ENCODE peak calls at places on chromosomes 12 and 14, in five cellular contexts. K is fibroblast of lung, R is astrocyte of the cerebellum, B is cardiac fibroblast, T is psoas muscle. A is an unnamed sample.

GRCh38 chr14:70886421-70887206 is 20.6 kb upstream of the PCNX1 start:
- DNase-seq in K (no peak), R (no peak), B (no peak), T (no peak), A (no peak)

GRCh38 chr12:63862187-63863107 is 17.9 kb downstream of the SRGAP1 start:
- DNase-seq in K (no peak), R (no peak), B (peak; percentile 26), T (no peak), A (no peak)

GRCh38 chr14:49959822-49960408 is 67.0 kb downstream of the ARF6 start:
- DNase-seq in K (no peak), R (no peak), B (no peak), T (no peak), A (no peak)

GRCh38 chr12:56021882-56022497 is 1.1 kb downstream of the IKZF4 start:
- DNase-seq in K (peak; percentile 22), R (no peak), B (no peak), T (no peak), A (no peak)

GRCh38 chr14:77151918-77152588 is 10.5 kb upstream of the ZDHHC22 start:
- DNase-seq in K (peak; percentile 42), R (no peak), B (peak; percentile 50), T (no peak), A (peak; percentile 29)

GRCh38 chr12:68175566-68176033 is 16.1 kb upstream of the IFNG start:
- DNase-seq in K (no peak), R (no peak), B (no peak), T (no peak), A (no peak)

GRCh38 chr14:99185436-99186068 is 86.4 kb downstream of the BCL11B start:
- DNase-seq in K (no peak), R (no peak), B (no peak), T (no peak), A (no peak)

GRCh38 chr12:88553941-88554658 is 26.2 kb downstream of the KITLG start:
- DNase-seq in K (peak; percentile 90), R (peak; percentile 70), B (peak; percentile 96), T (no peak), A (peak; percentile 96)

GRCh38 chr14:22598099-22598895 is at the start of gene ABHD4:
- DNase-seq in K (peak; percentile 68), R (no peak), B (peak; percentile 74), T (peak; percentile 92), A (peak; percentile 72)

GRCh38 chr12:22858849-22859569 is 234.0 kb downstream of the ETNK1 start:
- DNase-seq in K (peak; percentile 76), R (peak; percentile 28), B (peak; percentile 57), T (no peak), A (peak; percentile 28)

GRCh38 chr12:110726018-110726417 is 16.7 kb downstream of the PPP1CC start:
- DNase-seq in K (no peak), R (no peak), B (no peak), T (no peak), A (no peak)

GRCh38 chr12:3988519-3989217 is 115.5 kb upstream of the PARP11 start:
- DNase-seq in K (no peak), R (no peak), B (no peak), T (no peak), A (no peak)

GRCh38 chr14:28751467-28752058 is 15.0 kb upstream of the FOXG1 start:
- DNase-seq in K (peak; percentile 63), R (peak; percentile 66), B (peak; percentile 71), T (no peak), A (peak; percentile 50)

GRCh38 chr12:1474567-1475153 is 119.7 kb downstream of the FBXL14 start:
- DNase-seq in K (peak; percentile 98), R (peak; percentile 80), B (peak; percentile 86), T (no peak), A (peak; percentile 73)

GRCh38 chr12:81209001-81209400 is 131.1 kb downstream of the ACSS3 start:
- DNase-seq in K (peak; percentile 39), R (no peak), B (peak; percentile 20), T (no peak), A (peak; percentile 48)

GRCh38 chr14:89394920-89395319 is 22.1 kb downstream of the FOXN3 start:
- DNase-seq in K (no peak), R (no peak), B (no peak), T (no peak), A (no peak)

GRCh38 chr14:21494902-21495762 is 16.0 kb downstream of the METTL3 start:
- DNase-seq in K (peak; percentile 58), R (no peak), B (peak; percentile 27), T (no peak), A (peak; percentile 69)

GRCh38 chr12:52551466-52551865 is 1.5 kb downstream of the KRT71 start:
- DNase-seq in K (no peak), R (no peak), B (no peak), T (no peak), A (peak; percentile 1)

GRCh38 chr12:33703221-33703620 is 263.6 kb upstream of the SYT10 start:
- DNase-seq in K (no peak), R (no peak), B (no peak), T (no peak), A (no peak)

GRCh38 chr14:32254952-32255679 is 52.0 kb upstream of the RNU6-8 start:
- DNase-seq in K (peak; percentile 77), R (peak; percentile 67), B (peak; percentile 83), T (peak; percentile 75), A (peak; percentile 75)

GRCh38 chr12:30631710-30632109 is 64.0 kb downstream of the IPO8 start:
- DNase-seq in K (no peak), R (no peak), B (no peak), T (no peak), A (no peak)

GRCh38 chr14:77000340-77001235 is 27.9 kb downstream of the IRF2BPL start:
- DNase-seq in K (peak; percentile 56), R (no peak), B (peak; percentile 64), T (peak; percentile 80), A (peak; percentile 73)

GRCh38 chr12:24418157-24418556 is 468.7 kb upstream of the SOX5 start:
- DNase-seq in K (no peak), R (no peak), B (no peak), T (no peak), A (peak; percentile 17)

GRCh38 chr12:3973939-3974644 is 100.9 kb upstream of the PARP11 start:
- DNase-seq in K (no peak), R (no peak), B (no peak), T (no peak), A (no peak)

GRCh38 chr12:79911889-79912656 is 22.8 kb downstream of the PPP1R12A start:
- DNase-seq in K (no peak), R (no peak), B (peak; percentile 46), T (no peak), A (peak; percentile 21)

GRCh38 chr12:122500685-122501488 is at the start of gene ZCCHC8:
- DNase-seq in K (peak; percentile 98), R (peak; percentile 97), B (peak; percentile 98), T (peak; percentile 98), A (peak; percentile 100)

GRCh38 chr12:62817556-62818271 is 117.2 kb downstream of the PPM1H start:
- DNase-seq in K (peak; percentile 40), R (peak; percentile 88), B (peak; percentile 74), T (no peak), A (peak; percentile 71)

GRCh38 chr14:96167224-96168148 is 37.2 kb upstream of the BDKRB2 start:
- DNase-seq in K (peak; percentile 83), R (peak; percentile 24), B (peak; percentile 52), T (no peak), A (peak; percentile 87)

GRCh38 chr12:109609256-109609821 is 35.7 kb downstream of the MVK start:
- DNase-seq in K (no peak), R (no peak), B (no peak), T (no peak), A (no peak)

GRCh38 chr12:4487024-4487423 is 41.4 kb upstream of the FGF6 start:
- DNase-seq in K (no peak), R (no peak), B (no peak), T (no peak), A (no peak)

GRCh38 chr12:113860950-113861349 is 105.2 kb downstream of the RBM19 start:
- DNase-seq in K (peak; percentile 96), R (peak; percentile 62), B (peak; percentile 94), T (no peak), A (peak; percentile 95)

GRCh38 chr12:5022465-5023061 is 21.1 kb upstream of the KCNA5 start:
- DNase-seq in K (peak; percentile 47), R (peak; percentile 26), B (peak; percentile 56), T (peak; percentile 66), A (peak; percentile 34)

GRCh38 chr14:104865631-104866441 is 768 bp downstream of the CEP170B start:
- DNase-seq in K (peak; percentile 52), R (peak; percentile 13), B (peak; percentile 76), T (peak; percentile 83), A (peak; percentile 68)

GRCh38 chr14:35403085-35403396 is 1.5 kb downstream of the NFKBIA start:
- DNase-seq in K (no peak), R (no peak), B (peak; percentile 62), T (peak; percentile 82), A (no peak)

DNA sequence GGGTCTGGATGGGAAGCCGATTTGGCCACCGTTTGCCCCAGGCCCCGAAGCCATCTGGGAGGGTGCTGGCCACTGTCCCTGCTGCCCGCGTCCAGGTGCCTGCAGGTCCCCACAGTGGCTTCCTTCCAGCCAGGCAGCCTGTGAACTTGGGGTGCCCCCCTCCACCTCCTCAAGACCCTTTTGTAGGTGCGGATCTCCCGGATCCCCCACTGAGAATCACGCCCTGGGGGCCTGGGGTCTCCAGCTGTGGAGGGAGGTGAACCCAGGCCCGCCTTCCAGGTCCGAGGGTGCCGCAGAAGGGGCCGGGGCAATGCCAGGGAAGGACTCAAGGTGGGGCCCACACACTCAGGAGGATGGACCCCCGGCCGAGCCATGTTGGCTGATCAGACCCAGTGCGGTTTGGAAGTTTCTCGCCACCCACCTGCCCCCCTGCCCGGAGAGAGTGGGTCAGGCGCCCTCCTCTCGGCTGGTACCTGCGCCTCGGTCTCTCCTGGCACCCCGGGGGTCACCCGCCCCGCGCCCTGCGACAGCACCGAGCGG is 1.7 kb downstream of the MMP17 start:
- DNase-seq in K (no peak), R (no peak), B (no peak), T (no peak), A (no peak)
- H3K4me3 ChIP-seq in K (peak overlapping the region; percentile 59), R (peak overlapping the region; percentile 45), B (peak overlapping the region; percentile 63), T (peak overlapping the region; percentile 64), A (peak overlapping the region; percentile 64)

DNA sequence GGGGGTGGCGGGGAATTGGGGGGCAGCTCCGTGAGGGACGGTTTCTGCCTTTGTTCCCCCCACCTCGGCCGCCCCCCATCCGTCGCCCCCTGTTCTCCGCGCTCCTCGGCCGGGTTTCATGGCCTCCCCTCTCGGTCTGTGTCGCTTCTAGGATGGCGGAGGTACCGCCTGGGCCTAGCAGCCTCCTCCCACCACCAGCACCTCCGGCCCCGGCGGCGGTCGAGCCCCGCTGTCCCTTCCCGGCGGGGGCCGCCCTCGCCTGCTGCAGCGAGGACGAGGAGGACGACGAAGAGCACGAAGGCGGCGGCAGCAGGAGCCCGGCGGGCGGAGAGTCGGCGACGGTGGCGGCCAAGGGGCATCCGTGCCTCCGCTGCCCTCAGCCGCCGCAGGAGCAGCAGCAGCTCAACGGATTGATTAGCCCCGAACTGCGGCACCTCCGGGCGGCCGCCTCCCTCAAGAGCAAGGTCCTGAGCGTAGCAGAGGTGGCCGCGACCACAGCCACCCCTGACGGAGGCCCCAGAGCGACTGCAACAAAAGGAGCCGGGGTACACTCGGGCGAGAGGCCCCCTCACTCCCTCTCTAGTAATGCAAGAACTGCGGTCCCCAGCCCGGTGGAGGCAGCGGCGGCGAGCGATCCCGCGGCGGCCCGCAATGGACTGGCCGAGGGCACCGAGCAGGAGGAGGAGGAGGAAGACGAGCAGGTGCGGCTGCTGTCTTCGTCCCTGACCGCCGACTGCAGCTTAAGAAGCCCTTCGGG is 598 bp downstream of the NAA30 start:
- DNase-seq in K (peak; percentile 37), R (no peak), B (peak; percentile 34), T (peak; percentile 64), A (peak; percentile 41)
- TF ChIP-seq CTCF in K (no peak), R (no peak), B (no peak), T (no peak), A (no peak)

GRCh38 chr12:12909228-12909994 is 18.0 kb downstream of the GPRC5A start:
- DNase-seq in K (no peak), R (no peak), B (no peak), T (no peak), A (no peak)
- H3K4me3 ChIP-seq in K (no peak overlapping the region), R (no peak overlapping the region), B (no peak overlapping the region), T (no peak overlapping the region), A (no peak overlapping the region)

GRCh38 chr14:61889914-61890351 is 127.7 kb downstream of the SNAPC1 start:
- DNase-seq in K (no peak), R (no peak), B (no peak), T (no peak), A (no peak)
- TF ChIP-seq CTCF in K (no peak), R (no peak), B (no peak), T (no peak), A (no peak)

A was measured in fibroblast of villous mesenchyme.